ENCODE peak calls at places on chromosomes 16 and 17, in six cellular contexts. Y, O, F, H, B and C are unnamed samples.

GRCh38 chr16:27495191-27495590 is 54.5 kb downstream of the GTF3C1 start:
- DNase-seq in O (no peak), F (no peak), B (no peak), H (no peak), Y (no peak), C (no peak)

GRCh38 chr17:42120161-42121065 is 754 bp downstream of the KAT2A start:
- DNase-seq in B (no peak), F (no peak), O (no peak), Y (no peak), H (no peak), C (no peak)

GRCh38 chr17:78272181-78272913 is 40.9 kb downstream of the TMEM235 start:
- DNase-seq in F (peak), Y (no peak), O (peak), H (no peak), B (peak), C (peak)

GRCh38 chr16:70634861-70635260 is 11.5 kb upstream of the IL34 start:
- DNase-seq in B (no peak), F (no peak), Y (no peak), O (no peak), H (no peak), C (no peak)

GRCh38 chr16:30948087-30948955 is 547 bp upstream of the ORAI3 start:
- DNase-seq in B (peak), H (peak), F (no peak), O (peak), Y (peak), C (no peak)

GRCh38 chr16:31664683-31665482 is 137.2 kb downstream of the AHSP start:
- DNase-seq in H (no peak), Y (peak), F (no peak), O (no peak), B (no peak), C (no peak)

GRCh38 chr16:31202402-31203385 is at the start of gene PYCARD:
- DNase-seq in F (no peak), O (peak), B (no peak), Y (no peak), H (no peak), C (no peak)

GRCh38 chr17:82238562-82239201 is 9.8 kb downstream of the SLC16A3 start:
- DNase-seq in F (peak), H (peak), O (peak), Y (no peak), B (peak), C (peak)

GRCh38 chr16:81277681-81278080 is 37.1 kb upstream of the GAN start:
- DNase-seq in O (peak), H (no peak), F (no peak), Y (no peak), B (no peak), C (no peak)

GRCh38 chr17:4176803-4177472 is 33.9 kb downstream of the CYB5D2 start:
- DNase-seq in O (no peak), Y (no peak), H (no peak), F (no peak), B (no peak), C (no peak)

GRCh38 chr16:17475104-17475503 is 4.3 kb upstream of the XYLT1 start:
- DNase-seq in O (no peak), H (no peak), F (no peak), Y (no peak), B (peak), C (no peak)

GRCh38 chr16:80708823-80709222 is 95.6 kb downstream of the CDYL2 start:
- DNase-seq in O (no peak), F (no peak), B (no peak), H (no peak), Y (no peak), C (no peak)

GRCh38 chr17:19457830-19458271 is 46.8 kb downstream of the RNF112 start:
- DNase-seq in O (no peak), F (no peak), B (no peak), Y (no peak), H (no peak), C (no peak)

GRCh38 chr17:29880031-29880430 is 50.0 kb downstream of the SSH2 start:
- DNase-seq in F (no peak), B (no peak), O (no peak), Y (no peak), H (no peak), C (no peak)

GRCh38 chr17:51046527-51047384 is 73.9 kb downstream of the SPAG9 start:
- DNase-seq in H (peak), O (peak), Y (no peak), B (peak), F (no peak), C (no peak)